ENCODE peak calls at places on chromosomes 4 and X, in four cellular contexts. Y is effector CD4-positive, alpha-beta T cell; G is right atrium auricular region; T is anterior cingulate cortex. F is an unnamed sample.

GRCh38 chr4:137125011-137125410 is 407.3 kb downstream of the PCDH18 start:
- DNase-seq in T (no peak), Y (no peak), G (no peak), F (no peak)

GRCh38 chr4:62517721-62518120 is 1317.6 kb downstream of the ADGRL3 start:
- DNase-seq in Y (no peak), T (no peak), G (no peak), F (no peak)

GRCh38 chr4:95265814-95266740 is 282.7 kb downstream of the UNC5C start:
- DNase-seq in G (no peak), Y (no peak), T (no peak), F (no peak)

GRCh38 chrX:4253092-4253491 is 539.6 kb upstream of the PRKX start:
- DNase-seq in Y (no peak), G (no peak), T (no peak), F (no peak)

GRCh38 chrX:8010105-8010504 is 82.9 kb upstream of the PNPLA4 start:
- DNase-seq in T (no peak), G (no peak), Y (no peak), F (no peak)

GRCh38 chrX:140274761-140275525 is 229.9 kb downstream of the SOX3 start:
- DNase-seq in T (no peak), Y (no peak), G (no peak), F (no peak)

GRCh38 chrX:112081781-112082482 is 644 bp downstream of the TRPC5 start:
- DNase-seq in G (no peak), Y (no peak), T (no peak), F (no peak)

GRCh38 chr4:153152453-153153338 is 51.5 kb upstream of the TRIM2 start:
- DNase-seq in G (no peak), Y (peak; percentile 54), T (peak; percentile 66), F (no peak)

GRCh38 chr4:151993521-151993920 is 232.7 kb upstream of the GATB start:
- DNase-seq in Y (no peak), G (no peak), T (no peak), F (no peak)

GRCh38 chr4:95387719-95388118 is 161.1 kb downstream of the UNC5C start:
- DNase-seq in Y (no peak), T (no peak), G (no peak), F (no peak)

GRCh38 chr4:99473131-99473530 is 37.7 kb upstream of the C4orf17 start:
- DNase-seq in Y (no peak), T (no peak), G (no peak), F (no peak)

GRCh38 chr4:152713951-152714705 is 34.3 kb upstream of the TMEM154 start:
- DNase-seq in T (no peak), G (no peak), Y (no peak), F (no peak)

GRCh38 chrX:21943460-21944135 is 3.1 kb downstream of the SMS start:
- DNase-seq in G (no peak), Y (no peak), T (no peak), F (no peak)

GRCh38 chr4:77263247-77263646 is 106.2 kb downstream of the CCNG2 start:
- DNase-seq in Y (no peak), G (no peak), T (no peak), F (no peak)

GRCh38 chrX:71067079-71067478 is 1.1 kb downstream of the SNX12 start:
- DNase-seq in G (no peak), Y (no peak), T (no peak), F (no peak)

GRCh38 chrX:16970977-16971376 is 24.5 kb downstream of the REPS2 start:
- DNase-seq in Y (no peak), T (no peak), G (no peak), F (no peak)

F was measured in amygdala.